ENCODE peak calls at places on chromosome 11, in eight cellular contexts. J is SJCRH30, X is adrenal gland, S is RWPE2, G is right cardiac atrium, Q is colonic mucosa, N is suprapubic skin, V is cardiac muscle cell. C is an unnamed sample. For H3K4me1, the result is how much of the 10 kb centered on the place peaks cover.

GRCh38 chr11:64203421-64204079 is 3.0 kb upstream of the FERMT3 start:
- DNase-seq in J (no peak), X (no peak), S (no peak), G (no peak), Q (no peak), N (no peak), V (no peak), C (no peak)

GRCh38 chr11:134498326-134499139 is 86.5 kb upstream of the B3GAT1 start:
- DNase-seq in J (no peak), X (no peak), S (no peak), G (no peak), Q (no peak), N (peak), V (no peak), C (no peak)

GRCh38 chr11:64271339-64272132 is 12.9 kb downstream of the BAD start:
- DNase-seq in J (peak), X (peak), S (peak), G (peak), Q (peak), N (peak), V (peak), C (peak)

GRCh38 chr11:112903310-112903709 is 57.9 kb upstream of the NCAM1 start:
- DNase-seq in J (no peak), X (no peak), S (no peak), G (no peak), Q (no peak), N (no peak), V (no peak), C (no peak)

GRCh38 chr11:18775492-18776292 is 15.9 kb downstream of the PTPN5 start:
- DNase-seq in J (peak), X (peak), S (peak), G (peak), Q (peak), N (no peak), V (peak), C (peak)

GRCh38 chr11:117663389-117663788 is 133.6 kb downstream of the DSCAML1 start:
- DNase-seq in J (no peak), X (no peak), S (no peak), G (no peak), Q (no peak), N (no peak), V (no peak), C (no peak)

GRCh38 chr11:78622666-78623065 is 48.0 kb upstream of the NARS2 start:
- DNase-seq in J (no peak), X (no peak), S (no peak), G (no peak), Q (no peak), N (no peak), V (no peak), C (no peak)

GRCh38 chr11:83033367-83033766 is 38.3 kb downstream of the RAB30 start:
- DNase-seq in J (peak), X (no peak), S (no peak), G (no peak), Q (no peak), N (no peak), V (no peak), C (no peak)

GRCh38 chr11:134024420-134025085 is 44.3 kb upstream of the JAM3 start:
- DNase-seq in J (no peak), X (no peak), S (peak), G (no peak), Q (no peak), N (no peak), V (no peak), C (no peak)

GRCh38 chr11:44607987-44608386 is 42.5 kb downstream of the CD82 start:
- DNase-seq in J (no peak), X (no peak), S (no peak), G (peak), Q (no peak), N (no peak), V (no peak), C (no peak)

GRCh38 chr11:96000064-96000463 is 76.2 kb upstream of the MTMR2 start:
- DNase-seq in J (no peak), X (no peak), S (no peak), G (no peak), Q (no peak), N (no peak), V (no peak), C (no peak)

GRCh38 chr11:67002297-67002913 is 20.5 kb upstream of the SYT12 start:
- DNase-seq in J (no peak), X (no peak), S (no peak), G (no peak), Q (no peak), N (no peak), V (no peak), C (no peak)

GRCh38 chr11:26834601-26835000 is 112.7 kb upstream of the SLC5A12 start:
- DNase-seq in J (no peak), X (no peak), S (no peak), G (no peak), Q (no peak), N (no peak), V (no peak), C (no peak)

GRCh38 chr11:116861539-116861938 is 24.1 kb upstream of the APOA1 start:
- DNase-seq in J (no peak), X (no peak), S (no peak), G (no peak), Q (no peak), N (no peak), V (no peak), C (no peak)

GRCh38 chr11:33692013-33692504 is 8.6 kb downstream of the C11orf91 start:
- DNase-seq in J (peak), X (no peak), S (peak), G (peak), Q (peak), N (no peak), V (no peak), C (no peak)

GRCh38 chr11:67293090-67293489 is 4.0 kb downstream of the ANKRD13D start:
- DNase-seq in J (no peak), X (no peak), S (no peak), G (no peak), Q (no peak), N (peak), V (no peak), C (no peak)

GRCh38 chr11:79007811-79008294 is 433.0 kb downstream of the TENM4 start:
- DNase-seq in J (no peak), X (no peak), S (no peak), G (no peak), Q (no peak), N (no peak), V (no peak), C (no peak)

GRCh38 chr11:65291613-65292012 is 23.1 kb upstream of the CDC42EP2 start:
- DNase-seq in J (peak), X (no peak), S (no peak), G (no peak), Q (no peak), N (no peak), V (no peak), C (no peak)

GRCh38 chr11:112756166-112756565 is 205.1 kb upstream of the NCAM1 start:
- DNase-seq in J (peak), X (no peak), S (no peak), G (no peak), Q (no peak), N (no peak), V (no peak), C (no peak)

GRCh38 chr11:28342704-28343103 is 234.5 kb downstream of the METTL15 start:
- DNase-seq in J (no peak), X (no peak), S (no peak), G (no peak), Q (no peak), N (no peak), V (no peak), C (no peak)

GRCh38 chr11:18393581-18394299 is 623 bp upstream of the LDHA start:
- DNase-seq in J (no peak), X (peak), S (no peak), G (peak), Q (peak), N (no peak), V (peak), C (no peak)

GRCh38 chr11:27997344-27997743 is 110.6 kb downstream of the KIF18A start:
- DNase-seq in J (no peak), X (no peak), S (no peak), G (no peak), Q (no peak), N (no peak), V (no peak), C (no peak)

GRCh38 chr11:44779736-44780520 is 53.2 kb downstream of the TSPAN18 start:
- DNase-seq in J (no peak), X (no peak), S (no peak), G (peak), Q (no peak), N (no peak), V (no peak), C (no peak)

GRCh38 chr11:128946646-128947045 is 4.0 kb upstream of the TP53AIP1 start:
- DNase-seq in J (no peak), X (no peak), S (no peak), G (no peak), Q (no peak), N (no peak), V (no peak), C (no peak)

GRCh38 chr11:45247433-45247832 is 38.7 kb downstream of the SYT13 start:
- DNase-seq in J (no peak), X (no peak), S (no peak), G (no peak), Q (no peak), N (no peak), V (no peak), C (peak)

GRCh38 chr11:17697175-17697949 is 22.0 kb upstream of the MYOD1 start:
- DNase-seq in J (peak), X (no peak), S (no peak), G (no peak), Q (no peak), N (no peak), V (no peak), C (no peak)

GRCh38 chr11:66604161-66604560 is 11.2 kb downstream of the CCS start:
- DNase-seq in J (no peak), X (no peak), S (no peak), G (no peak), Q (no peak), N (no peak), V (no peak), C (no peak)

DNA sequence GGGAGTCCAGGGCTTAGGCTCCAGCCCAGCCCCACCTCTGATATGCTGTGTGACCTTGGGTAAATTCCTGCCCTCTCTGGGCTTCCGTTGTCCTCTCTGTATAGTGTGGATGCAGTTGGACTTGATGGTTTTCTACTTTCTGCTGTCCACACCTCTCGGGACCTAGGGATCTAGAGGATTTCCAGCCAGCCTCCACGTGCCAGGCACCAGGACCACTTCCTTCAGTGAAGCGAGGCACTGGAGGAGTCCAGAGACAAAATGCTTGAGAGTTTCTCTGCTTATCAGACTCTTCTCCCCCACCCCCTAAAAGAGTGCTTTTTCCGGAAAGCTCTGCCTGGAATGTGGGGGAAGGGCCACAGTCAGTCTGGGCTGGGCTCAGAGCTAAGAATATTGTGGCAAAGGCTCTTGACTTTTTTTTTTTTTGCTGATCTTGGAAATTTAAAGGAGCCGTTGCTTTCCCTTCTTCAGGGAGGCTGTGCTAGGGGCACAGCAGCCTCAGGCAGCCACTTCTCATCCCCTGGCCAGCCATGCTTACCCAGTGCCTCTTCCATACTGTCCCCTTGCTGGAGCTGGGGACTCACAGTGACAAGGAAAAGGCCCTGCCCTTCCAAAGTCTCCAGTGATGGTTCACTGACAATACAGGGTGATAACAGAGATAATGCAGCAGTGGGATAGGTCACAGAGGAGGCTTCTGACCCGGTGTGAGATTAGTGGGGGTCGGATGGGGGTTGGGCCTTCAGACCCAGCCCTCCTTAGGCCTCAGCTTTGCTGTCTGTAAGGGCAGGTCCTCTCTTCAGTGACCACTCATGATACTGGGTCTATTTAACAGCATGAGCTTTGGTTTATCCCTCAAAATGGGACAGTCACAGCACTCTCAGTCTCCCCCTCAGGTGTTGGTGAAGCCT is 2.9 kb upstream of the SERPINH1 start:
- DNase-seq in J (no peak), X (peak), S (no peak), G (peak), Q (peak), N (no peak), V (peak), C (no peak)
- H3K4me1 ChIP-seq in J (under half), X (under half), S (under half), G (under half), Q (under half), N (half or more), V (half or more), C (under half)

GRCh38 chr11:12743834-12744449 is 69.7 kb downstream of the TEAD1 start:
- DNase-seq in J (no peak), X (no peak), S (no peak), G (no peak), Q (no peak), N (no peak), V (no peak), C (no peak)
- H3K4me1 ChIP-seq in J (under half), X (under half), S (under half), G (under half), Q (under half), N (under half), V (under half), C (under half)

GRCh38 chr11:12675951-12676711 is 1.9 kb downstream of the TEAD1 start:
- DNase-seq in J (peak), X (no peak), S (no peak), G (peak), Q (peak), N (no peak), V (peak), C (no peak)

GRCh38 chr11:12678991-12679390 is 4.8 kb downstream of the TEAD1 start:
- DNase-seq in J (no peak), X (no peak), S (no peak), G (no peak), Q (no peak), N (no peak), V (no peak), C (no peak)

GRCh38 chr11:12674936-12675696 is 895 bp downstream of the TEAD1 start:
- DNase-seq in J (peak), X (peak), S (no peak), G (peak), Q (no peak), N (peak), V (peak), C (no peak)

GRCh38 chr11:12678092-12678491 is 3.9 kb downstream of the TEAD1 start:
- DNase-seq in J (no peak), X (no peak), S (no peak), G (no peak), Q (no peak), N (no peak), V (no peak), C (no peak)

DNA sequence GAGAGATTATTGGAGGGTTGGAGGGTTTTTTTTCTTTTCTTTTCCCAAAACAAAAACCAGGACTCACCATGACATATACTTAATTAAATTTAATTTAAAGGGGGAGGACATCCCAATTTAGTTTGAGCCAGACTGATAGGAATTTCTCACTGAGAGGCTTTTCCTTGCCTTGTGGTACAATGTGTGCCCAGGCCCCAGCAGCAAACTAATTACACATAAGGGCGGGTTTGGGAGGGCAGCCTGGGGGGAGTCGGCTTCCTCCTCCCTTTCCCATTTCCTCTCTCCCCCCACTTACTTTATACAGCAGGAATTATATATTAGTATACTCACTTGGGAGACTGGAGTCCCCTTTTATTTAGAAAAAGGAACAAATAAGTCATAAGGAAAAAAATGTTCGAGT is 2.9 kb downstream of the TEAD1 start:
- DNase-seq in J (peak), X (no peak), S (no peak), G (peak), Q (no peak), N (no peak), V (no peak), C (peak)
- H3K4me1 ChIP-seq in J (under half), X (under half), S (under half), G (under half), Q (under half), N (under half), V (under half), C (under half)

GRCh38 chr11:31813961-31814868 is 3.1 kb upstream of the PAX6 start:
- DNase-seq in J (no peak), X (no peak), S (no peak), G (no peak), Q (no peak), N (no peak), V (no peak), C (no peak)
- H3K4me1 ChIP-seq in J (under half), X (under half), S (under half), G (under half), Q (under half), N (half or more), V (under half), C (under half)

GRCh38 chr11:119788911-119789560 is 60.0 kb upstream of the NECTIN1 start:
- DNase-seq in J (no peak), X (no peak), S (no peak), G (no peak), Q (no peak), N (no peak), V (no peak), C (peak)
- H3K4me1 ChIP-seq in J (under half), X (under half), S (under half), G (under half), Q (under half), N (under half), V (under half), C (under half)

GRCh38 chr11:57314221-57314973 is 10.4 kb downstream of the TNKS1BP1 start:
- DNase-seq in J (no peak), X (no peak), S (no peak), G (peak), Q (no peak), N (no peak), V (no peak), C (no peak)
- H3K4me1 ChIP-seq in J (under half), X (half or more), S (under half), G (under half), Q (under half), N (half or more), V (under half), C (under half)

GRCh38 chr11:114156131-114156581 is 96.6 kb downstream of the ZBTB16 start:
- DNase-seq in J (no peak), X (no peak), S (no peak), G (no peak), Q (no peak), N (no peak), V (no peak), C (no peak)

GRCh38 chr11:114153224-114153623 is 93.7 kb downstream of the ZBTB16 start:
- DNase-seq in J (no peak), X (no peak), S (no peak), G (no peak), Q (no peak), N (no peak), V (no peak), C (no peak)

GRCh38 chr11:114154271-114155047 is 94.9 kb downstream of the ZBTB16 start:
- DNase-seq in J (no peak), X (no peak), S (no peak), G (peak), Q (no peak), N (no peak), V (no peak), C (no peak)

GRCh38 chr11:114156766-114157165 is 97.3 kb downstream of the ZBTB16 start:
- DNase-seq in J (no peak), X (no peak), S (no peak), G (no peak), Q (no peak), N (no peak), V (no peak), C (no peak)

DNA sequence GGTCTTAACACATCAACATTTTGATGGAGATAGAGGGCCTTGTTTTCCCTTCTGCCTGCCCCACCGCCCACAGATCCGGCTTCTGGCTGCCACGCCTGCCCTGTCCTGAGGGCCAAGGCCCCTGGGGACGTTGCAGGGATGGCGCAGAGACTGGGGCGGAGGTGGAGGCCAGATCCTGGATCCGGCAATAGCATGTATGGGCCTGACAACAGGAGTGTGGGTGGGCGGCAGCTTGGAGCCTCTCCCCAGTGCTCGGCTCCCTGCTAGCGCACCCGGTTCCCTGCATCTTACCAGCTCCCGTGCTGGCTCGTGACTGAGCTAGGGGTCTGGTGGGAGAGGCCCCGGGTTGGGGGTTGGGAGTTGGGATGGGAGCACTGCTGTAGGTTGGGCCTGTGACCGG is 95.6 kb downstream of the ZBTB16 start:
- DNase-seq in J (no peak), X (no peak), S (no peak), G (peak), Q (no peak), N (no peak), V (no peak), C (peak)
- H3K4me1 ChIP-seq in J (under half), X (under half), S (under half), G (half or more), Q (under half), N (half or more), V (under half), C (under half)